ENCODE peak calls at places on chromosomes 6 and 20, in ten cellular contexts. P, V, T, Q, G, D, X, W, J and E are unnamed samples.

GRCh38 chr6:143064996-143065683 is 4.5 kb downstream of the AIG1 start:
- DNase-seq in P (no peak), V (no peak), T (no peak), Q (no peak), G (peak), D (no peak), X (peak), W (no peak), J (no peak), E (no peak)

GRCh38 chr20:35883778-35884540 is 70.3 kb downstream of the SCAND1 start:
- DNase-seq in P (peak), V (peak), T (peak), Q (peak), G (peak), D (peak), X (peak), W (peak), J (peak), E (no peak)

GRCh38 chr6:10725716-10726115 is 2.8 kb downstream of the TMEM14C start:
- DNase-seq in P (no peak), V (no peak), T (no peak), Q (no peak), G (no peak), D (no peak), X (no peak), W (no peak), J (no peak), E (peak)

GRCh38 chr6:165939047-165939446 is 228.6 kb downstream of the TBXT start:
- DNase-seq in P (no peak), V (no peak), T (no peak), Q (no peak), G (no peak), D (no peak), X (no peak), W (no peak), J (no peak), E (no peak)

GRCh38 chr6:34143884-34144580 is 1.9 kb downstream of the GRM4 start:
- DNase-seq in P (peak), V (peak), T (no peak), Q (peak), G (peak), D (peak), X (peak), W (no peak), J (peak), E (no peak)

GRCh38 chr20:6576721-6577120 is 190.8 kb upstream of the BMP2 start:
- DNase-seq in P (no peak), V (no peak), T (peak), Q (no peak), G (peak), D (no peak), X (no peak), W (peak), J (no peak), E (no peak)

GRCh38 chr6:159968295-159969203 is at the start of gene IGF2R:
- DNase-seq in P (peak), V (peak), T (peak), Q (peak), G (peak), D (peak), X (peak), W (no peak), J (peak), E (peak)

GRCh38 chr6:112372213-112372806 is 25.2 kb downstream of the RFPL4B start:
- DNase-seq in P (peak), V (no peak), T (no peak), Q (peak), G (peak), D (no peak), X (no peak), W (peak), J (no peak), E (no peak)

GRCh38 chr6:142940487-142940886 is 4.5 kb downstream of the HIVEP2 start:
- DNase-seq in P (no peak), V (no peak), T (peak), Q (peak), G (peak), D (no peak), X (no peak), W (no peak), J (no peak), E (no peak)

GRCh38 chr6:16345449-16346330 is 107.3 kb downstream of the GMPR start:
- DNase-seq in P (no peak), V (no peak), T (peak), Q (peak), G (peak), D (peak), X (peak), W (peak), J (no peak), E (no peak)

GRCh38 chr20:63736893-63737689 is 627 bp downstream of the LIME1 start:
- DNase-seq in P (no peak), V (peak), T (no peak), Q (no peak), G (no peak), D (no peak), X (no peak), W (no peak), J (peak), E (no peak)

GRCh38 chr6:12423852-12424251 is 133.7 kb downstream of the EDN1 start:
- DNase-seq in P (no peak), V (no peak), T (no peak), Q (peak), G (no peak), D (no peak), X (no peak), W (no peak), J (no peak), E (no peak)

GRCh38 chr20:4776079-4776630 is 54.4 kb downstream of the PRND start:
- DNase-seq in P (no peak), V (no peak), T (no peak), Q (no peak), G (no peak), D (no peak), X (no peak), W (no peak), J (no peak), E (no peak)

GRCh38 chr6:79047072-79047471 is 31.0 kb downstream of the PHIP start:
- DNase-seq in P (no peak), V (no peak), T (no peak), Q (no peak), G (no peak), D (no peak), X (no peak), W (no peak), J (no peak), E (no peak)

GRCh38 chr20:50792708-50793574 is 1.9 kb upstream of the BCAS4 start:
- DNase-seq in P (peak), V (no peak), T (no peak), Q (no peak), G (no peak), D (no peak), X (no peak), W (no peak), J (no peak), E (no peak)

GRCh38 chr6:111850288-111850937 is 22.8 kb downstream of the FYN start:
- DNase-seq in P (no peak), V (peak), T (no peak), Q (no peak), G (no peak), D (no peak), X (no peak), W (no peak), J (no peak), E (peak)

GRCh38 chr6:147675281-147675680 is 166.8 kb downstream of the SAMD5 start:
- DNase-seq in P (no peak), V (no peak), T (no peak), Q (no peak), G (peak), D (no peak), X (no peak), W (peak), J (no peak), E (no peak)

GRCh38 chr20:330233-331149 is 5.1 kb downstream of the SOX12 start:
- DNase-seq in P (peak), V (peak), T (peak), Q (peak), G (peak), D (peak), X (peak), W (no peak), J (peak), E (no peak)

GRCh38 chr20:53399592-53400335 is 193.9 kb downstream of the ZNF217 start:
- DNase-seq in P (no peak), V (no peak), T (no peak), Q (no peak), G (no peak), D (no peak), X (no peak), W (no peak), J (no peak), E (no peak)

GRCh38 chr6:141244366-141244765 is 888.4 kb upstream of the GJE1 start:
- DNase-seq in P (no peak), V (no peak), T (no peak), Q (no peak), G (no peak), D (no peak), X (no peak), W (no peak), J (no peak), E (no peak)

GRCh38 chr6:21337263-21337662 is 256.3 kb upstream of the SOX4 start:
- DNase-seq in P (no peak), V (no peak), T (no peak), Q (no peak), G (no peak), D (no peak), X (no peak), W (no peak), J (no peak), E (no peak)

GRCh38 chr6:100217641-100218040 is 223.6 kb upstream of the MCHR2 start:
- DNase-seq in P (no peak), V (no peak), T (no peak), Q (no peak), G (no peak), D (no peak), X (no peak), W (no peak), J (no peak), E (no peak)

GRCh38 chr6:111503194-111503593 is 20.2 kb upstream of the REV3L start:
- DNase-seq in P (peak), V (no peak), T (peak), Q (no peak), G (peak), D (peak), X (no peak), W (peak), J (no peak), E (no peak)

GRCh38 chr20:62916703-62917476 is 9.4 kb downstream of the DIDO1 start:
- DNase-seq in P (no peak), V (no peak), T (no peak), Q (no peak), G (no peak), D (no peak), X (peak), W (no peak), J (no peak), E (no peak)

GRCh38 chr20:24986436-24987015 is 6.0 kb downstream of the APMAP start:
- DNase-seq in P (no peak), V (no peak), T (no peak), Q (no peak), G (no peak), D (no peak), X (no peak), W (no peak), J (no peak), E (no peak)

GRCh38 chr6:25217275-25217674 is 61.9 kb upstream of the CARMIL1 start:
- DNase-seq in P (no peak), V (no peak), T (no peak), Q (no peak), G (no peak), D (no peak), X (no peak), W (no peak), J (no peak), E (no peak)

GRCh38 chr6:138971601-138972000 is 16.5 kb downstream of the REPS1 start:
- DNase-seq in P (no peak), V (no peak), T (peak), Q (peak), G (peak), D (peak), X (no peak), W (no peak), J (no peak), E (no peak)

GRCh38 chr6:154719854-154720253 is 13.4 kb upstream of the SCAF8 start:
- DNase-seq in P (no peak), V (no peak), T (no peak), Q (no peak), G (no peak), D (no peak), X (no peak), W (no peak), J (no peak), E (no peak)

GRCh38 chr20:46207783-46208182 is 89.7 kb downstream of the CD40 start:
- DNase-seq in P (no peak), V (no peak), T (no peak), Q (no peak), G (no peak), D (no peak), X (no peak), W (no peak), J (no peak), E (no peak)

GRCh38 chr20:36752582-36752981 is 6.7 kb upstream of the NDRG3 start:
- DNase-seq in P (no peak), V (no peak), T (no peak), Q (no peak), G (no peak), D (no peak), X (no peak), W (no peak), J (no peak), E (no peak)

GRCh38 chr20:24109008-24109407 is 120.4 kb upstream of the GGTLC1 start:
- DNase-seq in P (no peak), V (peak), T (no peak), Q (no peak), G (no peak), D (no peak), X (no peak), W (no peak), J (peak), E (no peak)

GRCh38 chr20:31698803-31699718 is 23.6 kb downstream of the BCL2L1 start:
- DNase-seq in P (peak), V (peak), T (peak), Q (peak), G (peak), D (no peak), X (peak), W (peak), J (no peak), E (peak)

GRCh38 chr6:87522686-87523085 is 49.9 kb downstream of the SLC35A1 start:
- DNase-seq in P (no peak), V (no peak), T (no peak), Q (no peak), G (peak), D (no peak), X (no peak), W (no peak), J (no peak), E (no peak)

GRCh38 chr20:46213946-46214830 is 94.1 kb downstream of the CDH22 start:
- DNase-seq in P (no peak), V (no peak), T (no peak), Q (no peak), G (no peak), D (no peak), X (no peak), W (no peak), J (no peak), E (no peak)

GRCh38 chr6:103797738-103798137 is 1062.0 kb downstream of the HACE1 start:
- DNase-seq in P (peak), V (no peak), T (no peak), Q (peak), G (peak), D (peak), X (no peak), W (no peak), J (no peak), E (no peak)

GRCh38 chr6:7315684-7316366 is 2.8 kb upstream of the SSR1 start:
- DNase-seq in P (no peak), V (no peak), T (no peak), Q (no peak), G (no peak), D (no peak), X (peak), W (no peak), J (no peak), E (no peak)

GRCh38 chr6:64293298-64293697 is 657.7 kb downstream of the PHF3 start:
- DNase-seq in P (no peak), V (no peak), T (no peak), Q (no peak), G (peak), D (no peak), X (no peak), W (no peak), J (no peak), E (no peak)